ENCODE peak calls at places on chromosome 10, in six cellular contexts. N is DND-41, D is uterus, M is tibial artery, J is neural progenitor cell, L is hepatocyte. Y is an unnamed sample.

GRCh38 chr10:62045765-62046521 is 144.4 kb downstream of the ARID5B start:
- DNase-seq in J (no peak), N (no peak), L (peak; percentile 73), M (no peak), D (no peak), Y (no peak)

GRCh38 chr10:89799573-89799972 is 98.2 kb downstream of the KIF20B start:
- DNase-seq in J (no peak), M (no peak), L (no peak), D (no peak), N (no peak), Y (no peak)

GRCh38 chr10:71836594-71836970 is 14.5 kb downstream of the PSAP start:
- DNase-seq in M (peak; percentile 62), N (no peak), J (no peak), D (no peak), L (no peak), Y (peak; percentile 69)

GRCh38 chr10:69645296-69645665 is 15.2 kb downstream of the FAM241B start:
- DNase-seq in L (no peak), J (peak; percentile 35), N (no peak), D (no peak), M (no peak), Y (no peak)

GRCh38 chr10:103757531-103758293 is 97.7 kb downstream of the SH3PXD2A start:
- DNase-seq in N (peak; percentile 73), J (no peak), D (no peak), L (peak; percentile 43), M (no peak), Y (peak; percentile 92)

GRCh38 chr10:3116508-3117100 is 49.3 kb downstream of the PFKP start:
- DNase-seq in L (no peak), D (no peak), M (no peak), J (no peak), N (no peak), Y (no peak)

GRCh38 chr10:47206449-47207279 is 93.3 kb upstream of the GDF10 start:
- DNase-seq in J (no peak), N (peak; percentile 54), D (no peak), M (no peak), L (no peak), Y (no peak)

GRCh38 chr10:31242902-31243301 is 76.1 kb upstream of the ZEB1 start:
- DNase-seq in L (peak; percentile 55), N (peak; percentile 58), D (no peak), J (no peak), M (no peak), Y (no peak)

GRCh38 chr10:6044651-6045599 is 17.2 kb downstream of the IL2RA start:
- DNase-seq in J (no peak), L (no peak), N (peak; percentile 57), M (no peak), D (no peak), Y (peak; percentile 39)
- H3K4me3 ChIP-seq in J (no peak overlapping the region), L (no peak overlapping the region), N (no peak overlapping the region), M (no peak overlapping the region), D (no peak overlapping the region), Y (no peak overlapping the region)

GRCh38 chr10:63866747-63867140 is 345.5 kb downstream of the REEP3 start:
- DNase-seq in M (no peak), J (peak; percentile 11), L (peak; percentile 29), N (no peak), D (no peak), Y (no peak)

GRCh38 chr10:63862860-63863259 is 341.7 kb downstream of the REEP3 start:
- DNase-seq in L (no peak), N (no peak), J (no peak), M (no peak), D (no peak), Y (no peak)

GRCh38 chr10:63865210-63865609 is 344.0 kb downstream of the REEP3 start:
- DNase-seq in M (no peak), L (no peak), N (no peak), D (no peak), J (no peak), Y (no peak)

DNA sequence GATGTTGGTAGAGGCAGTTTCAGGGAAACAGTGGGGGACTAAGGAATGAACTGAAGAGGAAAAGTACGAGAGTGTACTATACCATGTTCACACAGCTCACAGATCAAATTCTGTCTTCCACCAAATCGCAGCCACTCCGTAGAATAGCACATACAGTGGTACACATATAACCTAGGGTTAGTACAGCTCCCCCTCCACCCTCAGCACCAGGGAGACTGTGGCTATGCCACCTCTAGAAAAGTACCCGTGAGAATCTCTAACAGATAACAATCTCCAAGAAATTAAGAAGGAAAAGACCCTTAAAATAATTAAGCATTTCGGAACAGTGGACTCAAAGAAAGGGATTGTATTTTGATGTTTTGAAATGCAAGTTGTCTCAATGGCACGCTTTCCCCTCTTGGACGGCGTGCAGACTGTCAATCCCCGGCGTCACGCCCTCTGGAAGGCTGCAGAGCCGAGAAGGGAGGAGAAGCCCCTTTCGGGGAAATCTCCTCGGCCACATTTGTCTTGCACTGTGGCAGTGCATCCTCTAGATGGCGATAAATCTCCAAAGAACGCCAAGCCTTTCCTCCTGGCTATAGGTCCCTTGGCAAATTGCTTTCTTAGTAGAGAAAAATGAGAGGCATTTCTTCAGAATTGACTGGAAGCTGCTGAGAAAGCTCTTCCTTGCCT is 345.0 kb downstream of the REEP3 start:
- DNase-seq in N (peak; percentile 60), J (peak; percentile 88), L (peak; percentile 84), D (peak; percentile 41), M (no peak), Y (no peak)
- TF ChIP-seq CTCF in N (peak; percentile 90), J (peak; percentile 80), L (peak; percentile 83), D (peak; percentile 67), M (peak; percentile 76), Y (no peak)

GRCh38 chr10:131876543-131876942 is 24.3 kb upstream of the PPP2R2D start:
- DNase-seq in D (no peak), J (no peak), N (no peak), M (no peak), L (no peak), Y (no peak)

GRCh38 chr10:131876021-131876420 is 24.8 kb upstream of the PPP2R2D start:
- DNase-seq in L (no peak), D (no peak), N (no peak), M (no peak), J (no peak), Y (no peak)

GRCh38 chr10:131872837-131873375 is 27.9 kb upstream of the PPP2R2D start:
- DNase-seq in L (no peak), M (no peak), N (no peak), J (no peak), D (no peak), Y (no peak)

GRCh38 chr10:131874991-131875451 is 25.8 kb upstream of the PPP2R2D start:
- DNase-seq in N (peak; percentile 72), D (peak; percentile 35), M (no peak), L (peak; percentile 91), J (peak; percentile 91), Y (peak; percentile 91)

GRCh38 chr10:131875501-131875900 is 25.3 kb upstream of the PPP2R2D start:
- DNase-seq in D (no peak), N (no peak), M (no peak), J (no peak), L (no peak), Y (no peak)
- H3K4me3 ChIP-seq in D (no peak overlapping the region), N (no peak overlapping the region), M (no peak overlapping the region), J (peak overlapping the region; percentile 55), L (no peak overlapping the region), Y (no peak overlapping the region)

GRCh38 chr10:50367732-50368131 is 116.4 kb upstream of the ASAH2 start:
- DNase-seq in L (peak; percentile 36), N (no peak), M (no peak), D (no peak), J (peak; percentile 65), Y (no peak)
- TF ChIP-seq CTCF in L (peak; percentile 36), N (peak; percentile 26), M (peak; percentile 14), D (peak; percentile 35), J (peak; percentile 58), Y (no peak)

Y was measured in lower leg skin.